ENCODE peak calls at places on chromosomes 11 and 22, in ten cellular contexts. O, R, C, N, V, W, Q, X, A and Z are unnamed samples.

GRCh38 chr11:127866109-127866508 is 721.2 kb downstream of the ETS1 start:
- DNase-seq in O (no peak), R (no peak), C (no peak), N (no peak), V (no peak), W (no peak), Q (no peak), X (no peak), A (no peak), Z (no peak)

GRCh38 chr11:76615950-76616349 is 54.6 kb downstream of the LRRC32 start:
- DNase-seq in O (no peak), R (peak; percentile 52), C (no peak), N (peak; percentile 87), V (no peak), W (peak; percentile 89), Q (no peak), X (no peak), A (no peak), Z (peak; percentile 58)

GRCh38 chr11:76004400-76004799 is 189.4 kb downstream of the UVRAG start:
- DNase-seq in O (no peak), R (no peak), C (no peak), N (no peak), V (no peak), W (no peak), Q (no peak), X (no peak), A (no peak), Z (no peak)

GRCh38 chr11:79419120-79419519 is 21.7 kb downstream of the TENM4 start:
- DNase-seq in O (peak; percentile 86), R (no peak), C (no peak), N (no peak), V (no peak), W (no peak), Q (no peak), X (no peak), A (peak; percentile 35), Z (no peak)

GRCh38 chr11:19769820-19770219 is 57.2 kb downstream of the NAV2 start:
- DNase-seq in O (peak; percentile 53), R (no peak), C (no peak), N (no peak), V (no peak), W (peak; percentile 21), Q (no peak), X (no peak), A (no peak), Z (no peak)

GRCh38 chr11:118607401-118608267 is at the start of gene PHLDB1:
- DNase-seq in O (peak; percentile 69), R (peak; percentile 79), C (no peak), N (peak; percentile 87), V (peak; percentile 49), W (peak; percentile 92), Q (peak; percentile 75), X (peak; percentile 57), A (peak; percentile 62), Z (peak; percentile 67)

GRCh38 chr22:40009231-40009769 is 14.5 kb downstream of the FAM83F start:
- DNase-seq in O (no peak), R (no peak), C (no peak), N (no peak), V (no peak), W (no peak), Q (peak; percentile 93), X (peak; percentile 88), A (no peak), Z (no peak)

GRCh38 chr11:108994887-108995286 is 330.0 kb downstream of the DDX10 start:
- DNase-seq in O (no peak), R (no peak), C (no peak), N (no peak), V (no peak), W (no peak), Q (no peak), X (no peak), A (no peak), Z (no peak)

GRCh38 chr22:24067587-24068376 is 56.7 kb downstream of the CABIN1 start:
- DNase-seq in O (no peak), R (no peak), C (no peak), N (peak; percentile 51), V (no peak), W (peak; percentile 62), Q (no peak), X (no peak), A (no peak), Z (peak; percentile 76)

GRCh38 chr11:44848963-44849350 is 101.7 kb downstream of the TP53I11 start:
- DNase-seq in O (no peak), R (no peak), C (no peak), N (no peak), V (no peak), W (no peak), Q (no peak), X (no peak), A (no peak), Z (no peak)

GRCh38 chr11:131910491-131911387 is 540.3 kb downstream of the NTM start:
- DNase-seq in O (no peak), R (no peak), C (no peak), N (no peak), V (no peak), W (no peak), Q (peak; percentile 29), X (peak; percentile 61), A (no peak), Z (no peak)

GRCh38 chr11:132126973-132127900 is 756.8 kb downstream of the NTM start:
- DNase-seq in O (peak; percentile 85), R (no peak), C (no peak), N (no peak), V (peak; percentile 14), W (no peak), Q (peak; percentile 22), X (peak; percentile 85), A (peak; percentile 56), Z (peak; percentile 28)

GRCh38 chr11:134385774-134386565 is 26.1 kb downstream of the B3GAT1 start:
- DNase-seq in O (no peak), R (no peak), C (no peak), N (no peak), V (no peak), W (no peak), Q (no peak), X (no peak), A (no peak), Z (no peak)